ENCODE peak calls at places on chromosome 12, in seven cellular contexts. One of them, this sample, is unnamed.

GRCh38 chr12:45089417-45089816 is 38.5 kb upstream of the DBX2 start:
- DNase-seq in thoracic aorta: no peak
- DNase-seq in esophagus muscularis mucosa: no peak
- DNase-seq in effector memory CD4-positive, alpha-beta T cell: no peak
- DNase-seq in HL-60: no peak
- DNase-seq in upper lobe of right lung: no peak
- DNase-seq in right cardiac atrium: no peak
- DNase-seq in this sample: no peak

GRCh38 chr12:101173197-101173749 is 36.8 kb downstream of the SLC5A8 start:
- DNase-seq in esophagus muscularis mucosa: no peak
- DNase-seq in effector memory CD4-positive, alpha-beta T cell: no peak
- DNase-seq in right cardiac atrium: no peak
- DNase-seq in thoracic aorta: no peak
- DNase-seq in upper lobe of right lung: no peak
- DNase-seq in HL-60: no peak
- DNase-seq in this sample: no peak

GRCh38 chr12:91877022-91877421 is 268.6 kb downstream of the BTG1 start:
- DNase-seq in esophagus muscularis mucosa: no peak
- DNase-seq in upper lobe of right lung: peak
- DNase-seq in HL-60: peak
- DNase-seq in thoracic aorta: no peak
- DNase-seq in effector memory CD4-positive, alpha-beta T cell: peak
- DNase-seq in right cardiac atrium: no peak
- DNase-seq in this sample: no peak

GRCh38 chr12:34305176-34305575 is 282.9 kb downstream of the ALG10 start:
- DNase-seq in HL-60: no peak
- DNase-seq in right cardiac atrium: peak
- DNase-seq in thoracic aorta: no peak
- DNase-seq in upper lobe of right lung: no peak
- DNase-seq in effector memory CD4-positive, alpha-beta T cell: no peak
- DNase-seq in esophagus muscularis mucosa: no peak
- DNase-seq in this sample: no peak

GRCh38 chr12:115023279-115023678 is 339.3 kb upstream of the TBX3 start:
- DNase-seq in effector memory CD4-positive, alpha-beta T cell: no peak
- DNase-seq in thoracic aorta: no peak
- DNase-seq in upper lobe of right lung: no peak
- DNase-seq in HL-60: no peak
- DNase-seq in esophagus muscularis mucosa: no peak
- DNase-seq in right cardiac atrium: peak
- DNase-seq in this sample: no peak

GRCh38 chr12:96227365-96228106 is 33.4 kb downstream of the ELK3 start:
- DNase-seq in effector memory CD4-positive, alpha-beta T cell: no peak
- DNase-seq in esophagus muscularis mucosa: no peak
- DNase-seq in HL-60: no peak
- DNase-seq in right cardiac atrium: no peak
- DNase-seq in thoracic aorta: no peak
- DNase-seq in upper lobe of right lung: no peak
- DNase-seq in this sample: no peak

GRCh38 chr12:111578276-111578970 is 20.7 kb downstream of the ATXN2 start:
- DNase-seq in esophagus muscularis mucosa: no peak
- DNase-seq in right cardiac atrium: no peak
- DNase-seq in effector memory CD4-positive, alpha-beta T cell: no peak
- DNase-seq in HL-60: peak
- DNase-seq in thoracic aorta: no peak
- DNase-seq in upper lobe of right lung: no peak
- DNase-seq in this sample: no peak

GRCh38 chr12:100789146-100789545 is 5.4 kb upstream of the ANO4 start:
- DNase-seq in upper lobe of right lung: no peak
- DNase-seq in thoracic aorta: no peak
- DNase-seq in right cardiac atrium: no peak
- DNase-seq in esophagus muscularis mucosa: no peak
- DNase-seq in HL-60: no peak
- DNase-seq in effector memory CD4-positive, alpha-beta T cell: no peak
- DNase-seq in this sample: no peak

GRCh38 chr12:18700254-18700653 is 37.6 kb downstream of the PLCZ1 start:
- DNase-seq in right cardiac atrium: no peak
- DNase-seq in upper lobe of right lung: no peak
- DNase-seq in thoracic aorta: no peak
- DNase-seq in effector memory CD4-positive, alpha-beta T cell: no peak
- DNase-seq in HL-60: no peak
- DNase-seq in esophagus muscularis mucosa: no peak
- DNase-seq in this sample: no peak

GRCh38 chr12:26274441-26275312 is 79.3 kb downstream of the SSPN start:
- DNase-seq in upper lobe of right lung: peak
- DNase-seq in right cardiac atrium: peak
- DNase-seq in esophagus muscularis mucosa: peak
- DNase-seq in thoracic aorta: peak
- DNase-seq in effector memory CD4-positive, alpha-beta T cell: no peak
- DNase-seq in HL-60: peak
- DNase-seq in this sample: peak

GRCh38 chr12:16473610-16474326 is 126.3 kb downstream of the MGST1 start:
- DNase-seq in effector memory CD4-positive, alpha-beta T cell: no peak
- DNase-seq in upper lobe of right lung: no peak
- DNase-seq in thoracic aorta: no peak
- DNase-seq in right cardiac atrium: peak
- DNase-seq in HL-60: no peak
- DNase-seq in esophagus muscularis mucosa: no peak
- DNase-seq in this sample: no peak

GRCh38 chr12:81360916-81361315 is 283.0 kb downstream of the ACSS3 start:
- DNase-seq in esophagus muscularis mucosa: no peak
- DNase-seq in upper lobe of right lung: no peak
- DNase-seq in effector memory CD4-positive, alpha-beta T cell: no peak
- DNase-seq in right cardiac atrium: no peak
- DNase-seq in HL-60: no peak
- DNase-seq in thoracic aorta: no peak
- DNase-seq in this sample: no peak

GRCh38 chr12:53603804-53604203 is 22.4 kb downstream of the ATF7 start:
- DNase-seq in effector memory CD4-positive, alpha-beta T cell: no peak
- DNase-seq in HL-60: no peak
- DNase-seq in esophagus muscularis mucosa: no peak
- DNase-seq in upper lobe of right lung: no peak
- DNase-seq in thoracic aorta: no peak
- DNase-seq in right cardiac atrium: no peak
- DNase-seq in this sample: no peak

GRCh38 chr12:113462880-113463745 is 8.6 kb downstream of the LHX5 start:
- DNase-seq in right cardiac atrium: no peak
- DNase-seq in thoracic aorta: no peak
- DNase-seq in upper lobe of right lung: peak
- DNase-seq in HL-60: no peak
- DNase-seq in effector memory CD4-positive, alpha-beta T cell: no peak
- DNase-seq in esophagus muscularis mucosa: no peak
- DNase-seq in this sample: no peak

GRCh38 chr12:54420766-54421144 is 1.7 kb upstream of the ITGA5 start:
- DNase-seq in HL-60: no peak
- DNase-seq in thoracic aorta: no peak
- DNase-seq in upper lobe of right lung: no peak
- DNase-seq in right cardiac atrium: no peak
- DNase-seq in effector memory CD4-positive, alpha-beta T cell: no peak
- DNase-seq in esophagus muscularis mucosa: no peak
- DNase-seq in this sample: peak

GRCh38 chr12:66132408-66132807 is 1.9 kb upstream of the LLPH start:
- DNase-seq in effector memory CD4-positive, alpha-beta T cell: no peak
- DNase-seq in thoracic aorta: no peak
- DNase-seq in HL-60: no peak
- DNase-seq in upper lobe of right lung: no peak
- DNase-seq in right cardiac atrium: no peak
- DNase-seq in esophagus muscularis mucosa: no peak
- DNase-seq in this sample: no peak

GRCh38 chr12:120039711-120040110 is 50.7 kb downstream of the BICDL1 start:
- DNase-seq in thoracic aorta: no peak
- DNase-seq in right cardiac atrium: no peak
- DNase-seq in upper lobe of right lung: no peak
- DNase-seq in effector memory CD4-positive, alpha-beta T cell: no peak
- DNase-seq in HL-60: no peak
- DNase-seq in esophagus muscularis mucosa: no peak
- DNase-seq in this sample: no peak

GRCh38 chr12:111363578-111363977 is 5.3 kb downstream of the PHETA1 start:
- DNase-seq in HL-60: no peak
- DNase-seq in right cardiac atrium: no peak
- DNase-seq in upper lobe of right lung: no peak
- DNase-seq in esophagus muscularis mucosa: no peak
- DNase-seq in thoracic aorta: no peak
- DNase-seq in effector memory CD4-positive, alpha-beta T cell: no peak
- DNase-seq in this sample: no peak

GRCh38 chr12:20105938-20106337 is 262.4 kb upstream of the PDE3A start:
- DNase-seq in thoracic aorta: no peak
- DNase-seq in right cardiac atrium: no peak
- DNase-seq in esophagus muscularis mucosa: no peak
- DNase-seq in upper lobe of right lung: no peak
- DNase-seq in HL-60: no peak
- DNase-seq in effector memory CD4-positive, alpha-beta T cell: no peak
- DNase-seq in this sample: no peak

GRCh38 chr12:41185946-41186345 is 2.2 kb upstream of the PDZRN4 start:
- DNase-seq in esophagus muscularis mucosa: no peak
- DNase-seq in thoracic aorta: no peak
- DNase-seq in effector memory CD4-positive, alpha-beta T cell: no peak
- DNase-seq in right cardiac atrium: no peak
- DNase-seq in HL-60: no peak
- DNase-seq in upper lobe of right lung: no peak
- DNase-seq in this sample: no peak

GRCh38 chr12:8648598-8649205 is 13.9 kb downstream of the MFAP5 start:
- DNase-seq in thoracic aorta: no peak
- DNase-seq in esophagus muscularis mucosa: no peak
- DNase-seq in upper lobe of right lung: no peak
- DNase-seq in HL-60: no peak
- DNase-seq in right cardiac atrium: no peak
- DNase-seq in effector memory CD4-positive, alpha-beta T cell: no peak
- DNase-seq in this sample: no peak

GRCh38 chr12:15527201-15527782 is 205.0 kb downstream of the PTPRO start:
- DNase-seq in HL-60: no peak
- DNase-seq in esophagus muscularis mucosa: no peak
- DNase-seq in thoracic aorta: no peak
- DNase-seq in upper lobe of right lung: peak
- DNase-seq in effector memory CD4-positive, alpha-beta T cell: no peak
- DNase-seq in right cardiac atrium: peak
- DNase-seq in this sample: no peak

GRCh38 chr12:2284321-2284813 is 231.6 kb downstream of the CACNA1C start:
- DNase-seq in thoracic aorta: no peak
- DNase-seq in effector memory CD4-positive, alpha-beta T cell: no peak
- DNase-seq in esophagus muscularis mucosa: no peak
- DNase-seq in HL-60: peak
- DNase-seq in upper lobe of right lung: peak
- DNase-seq in right cardiac atrium: no peak
- DNase-seq in this sample: no peak

GRCh38 chr12:75341873-75342272 is 7.4 kb downstream of the GLIPR1L1 start:
- DNase-seq in effector memory CD4-positive, alpha-beta T cell: no peak
- DNase-seq in HL-60: no peak
- DNase-seq in right cardiac atrium: no peak
- DNase-seq in thoracic aorta: no peak
- DNase-seq in upper lobe of right lung: no peak
- DNase-seq in esophagus muscularis mucosa: no peak
- DNase-seq in this sample: no peak

GRCh38 chr12:1845427-1845826 is 25.1 kb downstream of the LRTM2 start:
- DNase-seq in HL-60: no peak
- DNase-seq in right cardiac atrium: no peak
- DNase-seq in upper lobe of right lung: peak
- DNase-seq in esophagus muscularis mucosa: no peak
- DNase-seq in thoracic aorta: no peak
- DNase-seq in effector memory CD4-positive, alpha-beta T cell: no peak
- DNase-seq in this sample: no peak

DNA sequence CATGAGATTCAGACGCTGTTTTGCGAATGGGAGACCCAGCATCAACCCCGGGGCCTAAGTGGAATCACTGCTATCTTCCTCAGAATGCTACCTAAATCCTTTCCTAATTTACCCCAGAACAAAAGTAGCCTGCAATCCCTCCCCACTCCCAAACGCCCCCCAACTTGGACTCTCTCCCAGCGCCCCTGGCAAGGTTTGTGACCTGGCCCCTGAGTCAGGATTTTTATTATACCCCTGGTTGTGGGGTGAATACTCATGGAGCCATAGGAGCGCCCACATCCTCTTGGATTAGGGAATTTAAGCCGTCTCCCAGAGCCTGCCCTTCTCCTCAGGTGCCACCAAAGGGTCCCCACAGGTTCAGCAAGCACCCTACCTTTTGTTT is 360 bp downstream of the MYL6B start:
- DNase-seq in right cardiac atrium: peak
- DNase-seq in upper lobe of right lung: no peak
- DNase-seq in thoracic aorta: no peak
- DNase-seq in HL-60: no peak
- DNase-seq in esophagus muscularis mucosa: no peak
- DNase-seq in effector memory CD4-positive, alpha-beta T cell: no peak
- DNase-seq in this sample: no peak
- H3K27ac ChIP-seq in right cardiac atrium: peak
- H3K27ac ChIP-seq in upper lobe of right lung: peak
- H3K27ac ChIP-seq in thoracic aorta: peak
- H3K27ac ChIP-seq in HL-60: peak
- H3K27ac ChIP-seq in esophagus muscularis mucosa: peak
- H3K27ac ChIP-seq in effector memory CD4-positive, alpha-beta T cell: peak
- H3K27ac ChIP-seq in this sample: peak

GRCh38 chr12:57631566-57632368 is 1.2 kb downstream of the B4GALNT1 start:
- DNase-seq in upper lobe of right lung: no peak
- DNase-seq in HL-60: no peak
- DNase-seq in right cardiac atrium: no peak
- DNase-seq in effector memory CD4-positive, alpha-beta T cell: no peak
- DNase-seq in esophagus muscularis mucosa: peak
- DNase-seq in thoracic aorta: no peak
- DNase-seq in this sample: no peak
- H3K27ac ChIP-seq in upper lobe of right lung: no peak
- H3K27ac ChIP-seq in HL-60: no peak
- H3K27ac ChIP-seq in right cardiac atrium: no peak
- H3K27ac ChIP-seq in effector memory CD4-positive, alpha-beta T cell: no peak
- H3K27ac ChIP-seq in esophagus muscularis mucosa: peak
- H3K27ac ChIP-seq in thoracic aorta: no peak
- H3K27ac ChIP-seq in this sample: no peak

DNA sequence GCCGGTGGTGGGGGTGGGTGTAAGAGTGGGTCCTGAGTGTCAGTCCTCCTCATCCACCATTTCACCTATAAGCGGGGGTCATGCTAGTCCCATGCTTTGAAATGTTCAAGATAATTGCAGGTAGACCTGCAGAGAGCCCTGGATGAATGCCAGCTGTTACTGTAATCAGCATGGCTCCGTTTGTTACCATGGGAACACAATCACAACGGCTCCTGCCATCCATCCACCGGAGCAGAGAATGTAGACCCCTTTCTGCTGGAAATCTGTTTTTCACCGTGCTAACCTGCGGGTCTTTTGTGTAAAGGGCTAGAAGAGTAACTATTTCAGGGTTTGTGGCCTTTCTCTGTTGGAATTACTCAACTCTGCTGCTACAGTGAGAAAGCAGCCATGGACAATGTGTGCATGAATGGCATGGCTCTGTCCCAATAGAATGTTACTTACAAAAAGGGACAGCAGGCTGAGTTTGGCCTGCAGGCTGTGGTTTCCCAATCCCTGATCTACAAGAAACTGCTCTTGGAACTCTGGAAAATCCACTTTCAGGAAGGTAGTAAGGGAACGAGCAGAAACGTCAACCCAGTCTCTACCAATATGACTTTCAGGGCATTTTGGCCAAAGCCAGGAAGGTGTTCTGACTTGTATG is 36.1 kb downstream of the KCTD10 start:
- DNase-seq in effector memory CD4-positive, alpha-beta T cell: no peak
- DNase-seq in esophagus muscularis mucosa: no peak
- DNase-seq in thoracic aorta: no peak
- DNase-seq in HL-60: no peak
- DNase-seq in upper lobe of right lung: no peak
- DNase-seq in right cardiac atrium: no peak
- DNase-seq in this sample: no peak
- H3K27ac ChIP-seq in effector memory CD4-positive, alpha-beta T cell: no peak
- H3K27ac ChIP-seq in esophagus muscularis mucosa: no peak
- H3K27ac ChIP-seq in thoracic aorta: no peak
- H3K27ac ChIP-seq in HL-60: no peak
- H3K27ac ChIP-seq in upper lobe of right lung: peak
- H3K27ac ChIP-seq in right cardiac atrium: no peak
- H3K27ac ChIP-seq in this sample: no peak

GRCh38 chr12:6018265-6018664 is 73.2 kb upstream of the ANO2 start:
- DNase-seq in HL-60: no peak
- DNase-seq in right cardiac atrium: no peak
- DNase-seq in effector memory CD4-positive, alpha-beta T cell: no peak
- DNase-seq in upper lobe of right lung: no peak
- DNase-seq in esophagus muscularis mucosa: peak
- DNase-seq in thoracic aorta: no peak
- DNase-seq in this sample: peak
- H3K27ac ChIP-seq in HL-60: no peak
- H3K27ac ChIP-seq in right cardiac atrium: no peak
- H3K27ac ChIP-seq in effector memory CD4-positive, alpha-beta T cell: no peak
- H3K27ac ChIP-seq in upper lobe of right lung: no peak
- H3K27ac ChIP-seq in esophagus muscularis mucosa: no peak
- H3K27ac ChIP-seq in thoracic aorta: no peak
- H3K27ac ChIP-seq in this sample: no peak

This sample was measured in vagina.